ENCODE peak calls at places on chromosomes 3 and 15, in ten cellular contexts. D, B, F, V, Q, L, T, C, R and J are unnamed samples.

GRCh38 chr3:122003112-122003511 is 18.9 kb downstream of the ILDR1 start:
- DNase-seq in D (no peak), B (no peak), F (no peak), V (no peak), Q (no peak), L (no peak), T (no peak), C (no peak), R (no peak), J (no peak)

GRCh38 chr3:50190921-50191660 is at the start of gene GNAT1:
- DNase-seq in D (no peak), B (no peak), F (no peak), V (no peak), Q (no peak), L (no peak), T (no peak), C (no peak), R (no peak), J (peak; percentile 17)

GRCh38 chr15:62904041-62904440 is 138.5 kb upstream of the TPM1 start:
- DNase-seq in D (no peak), B (no peak), F (no peak), V (no peak), Q (no peak), L (no peak), T (no peak), C (no peak), R (no peak), J (no peak)

GRCh38 chr3:197308591-197308990 is 10.2 kb upstream of the DLG1 start:
- DNase-seq in D (no peak), B (peak; percentile 84), F (no peak), V (no peak), Q (peak; percentile 51), L (peak; percentile 47), T (no peak), C (no peak), R (peak; percentile 83), J (peak; percentile 61)

GRCh38 chr15:51751687-51752683 is 588 bp downstream of the TMOD2 start:
- DNase-seq in D (no peak), B (peak; percentile 49), F (no peak), V (no peak), Q (peak; percentile 30), L (peak; percentile 60), T (peak; percentile 57), C (peak; percentile 59), R (no peak), J (peak; percentile 44)

GRCh38 chr3:51995346-51996156 is at the start of gene RPL29:
- DNase-seq in D (peak; percentile 87), B (peak; percentile 97), F (peak; percentile 86), V (peak; percentile 92), Q (peak; percentile 92), L (peak; percentile 97), T (peak; percentile 93), C (peak; percentile 94), R (peak; percentile 95), J (peak; percentile 89)

GRCh38 chr3:194379231-194379630 is 9.7 kb upstream of the LRRC15 start:
- DNase-seq in D (no peak), B (no peak), F (no peak), V (no peak), Q (no peak), L (no peak), T (no peak), C (no peak), R (no peak), J (no peak)

GRCh38 chr15:55789066-55789660 is 46.2 kb upstream of the PRTG start:
- DNase-seq in D (no peak), B (peak; percentile 33), F (no peak), V (no peak), Q (peak; percentile 16), L (peak; percentile 6), T (no peak), C (no peak), R (no peak), J (peak; percentile 9)

GRCh38 chr3:111253733-111254132 is 182.1 kb downstream of the NECTIN3 start:
- DNase-seq in D (no peak), B (no peak), F (no peak), V (no peak), Q (no peak), L (no peak), T (no peak), C (no peak), R (no peak), J (no peak)

GRCh38 chr3:96416549-96417255 is 397.7 kb upstream of the EPHA6 start:
- DNase-seq in D (no peak), B (no peak), F (no peak), V (no peak), Q (no peak), L (no peak), T (no peak), C (no peak), R (no peak), J (no peak)

GRCh38 chr3:140995881-140996280 is 54.2 kb downstream of the SLC25A36 start:
- DNase-seq in D (no peak), B (peak; percentile 18), F (no peak), V (no peak), Q (no peak), L (no peak), T (no peak), C (no peak), R (peak; percentile 22), J (no peak)

GRCh38 chr3:119346076-119346496 is 51.9 kb downstream of the ARHGAP31 start:
- DNase-seq in D (no peak), B (no peak), F (no peak), V (no peak), Q (peak; percentile 35), L (no peak), T (no peak), C (no peak), R (no peak), J (no peak)